ENCODE peak calls at places on chromosomes 7 and 10, in five cellular contexts. Z is AG09309; C is activated naive CD4-positive, alpha-beta T cell; Y is heart right ventricle; S is activated naive CD8-positive, alpha-beta T cell treated with anti-CD3 and anti-CD28 coated beads for 36 hours. E is an unnamed sample.

GRCh38 chr10:14569274-14570060 is 205.2 kb downstream of the FAM107B start:
- DNase-seq in Z (no peak), C (no peak), Y (no peak), S (no peak), E (no peak)

GRCh38 chr7:44081266-44081748 is 1.0 kb downstream of the POLM start:
- DNase-seq in Z (no peak), C (no peak), Y (no peak), S (no peak), E (no peak)

GRCh38 chr7:52719677-52720076 is 315.8 kb upstream of the POM121L12 start:
- DNase-seq in Z (no peak), C (no peak), Y (no peak), S (no peak), E (no peak)

GRCh38 chr7:105439174-105439893 is 50.6 kb upstream of the SRPK2 start:
- DNase-seq in Z (peak), C (no peak), Y (no peak), S (no peak), E (no peak)

GRCh38 chr7:46871516-46871915 is 710.4 kb downstream of the TNS3 start:
- DNase-seq in Z (no peak), C (no peak), Y (no peak), S (no peak), E (no peak)

GRCh38 chr7:1961776-1962276 is 270.9 kb downstream of the MAD1L1 start:
- DNase-seq in Z (peak), C (peak), Y (no peak), S (peak), E (no peak)

GRCh38 chr10:95578619-95579018 is 17.4 kb upstream of the SORBS1 start:
- DNase-seq in Z (no peak), C (no peak), Y (no peak), S (no peak), E (no peak)

GRCh38 chr7:45937301-45937700 is 16.2 kb upstream of the IGFBP3 start:
- DNase-seq in Z (no peak), C (no peak), Y (no peak), S (no peak), E (no peak)

GRCh38 chr10:34024708-34025425 is 690.4 kb upstream of the NRP1 start:
- DNase-seq in Z (no peak), C (no peak), Y (no peak), S (no peak), E (no peak)

GRCh38 chr7:5234852-5235831 is 45.1 kb downstream of the WIPI2 start:
- DNase-seq in Z (peak), C (no peak), Y (no peak), S (no peak), E (no peak)

GRCh38 chr7:117871778-117872538 is 1.3 kb downstream of the CTTNBP2 start:
- DNase-seq in Z (no peak), C (no peak), Y (peak), S (no peak), E (no peak)

GRCh38 chr7:26376208-26376917 is 84.7 kb downstream of the SNX10 start:
- DNase-seq in Z (no peak), C (no peak), Y (peak), S (peak), E (no peak)

GRCh38 chr10:71761541-71762113 is 11.7 kb downstream of the VSIR start:
- DNase-seq in Z (no peak), C (no peak), Y (no peak), S (no peak), E (no peak)

GRCh38 chr10:119638982-119639381 is 12.2 kb upstream of the BAG3 start:
- DNase-seq in Z (no peak), C (no peak), Y (no peak), S (no peak), E (no peak)

E was measured in right atrium auricular region.